ENCODE peak calls at places on chromosomes 12 and 14, in six cellular contexts. One of them, this sample, is unnamed.

GRCh38 chr14:51780741-51781140 is 79.7 kb upstream of the GNG2 start:
- DNase-seq in effector CD4-positive, alpha-beta T cell: no peak
- DNase-seq in Peyer's patch: no peak
- DNase-seq in astrocyte of the spinal cord: no peak
- DNase-seq in epithelial cell of esophagus: peak
- DNase-seq in T1000: no peak
- DNase-seq in this sample: peak

GRCh38 chr12:40164034-40164433 is 58.2 kb upstream of the SLC2A13 start:
- DNase-seq in Peyer's patch: no peak
- DNase-seq in T1000: no peak
- DNase-seq in effector CD4-positive, alpha-beta T cell: no peak
- DNase-seq in epithelial cell of esophagus: no peak
- DNase-seq in astrocyte of the spinal cord: no peak
- DNase-seq in this sample: peak

GRCh38 chr12:123153906-123154305 is 3.0 kb upstream of the PITPNM2 start:
- DNase-seq in effector CD4-positive, alpha-beta T cell: no peak
- DNase-seq in Peyer's patch: no peak
- DNase-seq in astrocyte of the spinal cord: no peak
- DNase-seq in epithelial cell of esophagus: no peak
- DNase-seq in T1000: no peak
- DNase-seq in this sample: peak

GRCh38 chr12:106113042-106113441 is 25.7 kb downstream of the NUAK1 start:
- DNase-seq in astrocyte of the spinal cord: peak
- DNase-seq in effector CD4-positive, alpha-beta T cell: no peak
- DNase-seq in epithelial cell of esophagus: peak
- DNase-seq in Peyer's patch: no peak
- DNase-seq in T1000: no peak
- DNase-seq in this sample: no peak

GRCh38 chr12:130452546-130452945 is 114.9 kb downstream of the PIWIL1 start:
- DNase-seq in Peyer's patch: no peak
- DNase-seq in effector CD4-positive, alpha-beta T cell: no peak
- DNase-seq in T1000: no peak
- DNase-seq in astrocyte of the spinal cord: no peak
- DNase-seq in epithelial cell of esophagus: no peak
- DNase-seq in this sample: no peak

GRCh38 chr14:23454445-23454856 is 15.1 kb upstream of the NGDN start:
- DNase-seq in astrocyte of the spinal cord: no peak
- DNase-seq in T1000: no peak
- DNase-seq in epithelial cell of esophagus: peak
- DNase-seq in Peyer's patch: no peak
- DNase-seq in effector CD4-positive, alpha-beta T cell: no peak
- DNase-seq in this sample: no peak

GRCh38 chr12:65620026-65620425 is 204.3 kb upstream of the HMGA2 start:
- DNase-seq in astrocyte of the spinal cord: no peak
- DNase-seq in Peyer's patch: no peak
- DNase-seq in epithelial cell of esophagus: no peak
- DNase-seq in effector CD4-positive, alpha-beta T cell: no peak
- DNase-seq in T1000: no peak
- DNase-seq in this sample: no peak

GRCh38 chr12:120252071-120252906 is 13.2 kb downstream of the PXN start:
- DNase-seq in T1000: no peak
- DNase-seq in astrocyte of the spinal cord: no peak
- DNase-seq in epithelial cell of esophagus: no peak
- DNase-seq in effector CD4-positive, alpha-beta T cell: peak
- DNase-seq in Peyer's patch: peak
- DNase-seq in this sample: no peak

GRCh38 chr12:77893918-77894317 is 63.2 kb downstream of the NAV3 start:
- DNase-seq in T1000: no peak
- DNase-seq in epithelial cell of esophagus: peak
- DNase-seq in astrocyte of the spinal cord: peak
- DNase-seq in effector CD4-positive, alpha-beta T cell: no peak
- DNase-seq in Peyer's patch: no peak
- DNase-seq in this sample: peak

GRCh38 chr12:55704824-55705780 is 2.6 kb downstream of the ITGA7 start:
- DNase-seq in effector CD4-positive, alpha-beta T cell: no peak
- DNase-seq in T1000: no peak
- DNase-seq in epithelial cell of esophagus: no peak
- DNase-seq in astrocyte of the spinal cord: no peak
- DNase-seq in Peyer's patch: no peak
- DNase-seq in this sample: no peak

GRCh38 chr12:57461326-57461903 is 1.8 kb downstream of the GLI1 start:
- DNase-seq in T1000: peak
- DNase-seq in Peyer's patch: peak
- DNase-seq in effector CD4-positive, alpha-beta T cell: no peak
- DNase-seq in epithelial cell of esophagus: peak
- DNase-seq in astrocyte of the spinal cord: peak
- DNase-seq in this sample: peak

GRCh38 chr14:31566456-31566855 is 5.3 kb downstream of the NUBPL start:
- DNase-seq in Peyer's patch: no peak
- DNase-seq in effector CD4-positive, alpha-beta T cell: no peak
- DNase-seq in T1000: no peak
- DNase-seq in epithelial cell of esophagus: no peak
- DNase-seq in astrocyte of the spinal cord: no peak
- DNase-seq in this sample: no peak

GRCh38 chr12:85955127-85955526 is 81.0 kb downstream of the NTS start:
- DNase-seq in effector CD4-positive, alpha-beta T cell: no peak
- DNase-seq in astrocyte of the spinal cord: peak
- DNase-seq in T1000: no peak
- DNase-seq in epithelial cell of esophagus: peak
- DNase-seq in Peyer's patch: no peak
- DNase-seq in this sample: peak

GRCh38 chr12:120468271-120468845 is 1.2 kb downstream of the SRSF9 start:
- DNase-seq in effector CD4-positive, alpha-beta T cell: no peak
- DNase-seq in Peyer's patch: peak
- DNase-seq in T1000: no peak
- DNase-seq in astrocyte of the spinal cord: peak
- DNase-seq in epithelial cell of esophagus: peak
- DNase-seq in this sample: peak

GRCh38 chr14:84493779-84494178 is 1036.2 kb upstream of the FLRT2 start:
- DNase-seq in astrocyte of the spinal cord: peak
- DNase-seq in effector CD4-positive, alpha-beta T cell: no peak
- DNase-seq in epithelial cell of esophagus: no peak
- DNase-seq in Peyer's patch: no peak
- DNase-seq in T1000: peak
- DNase-seq in this sample: peak

GRCh38 chr14:83638725-83639124 is 1891.2 kb upstream of the FLRT2 start:
- DNase-seq in epithelial cell of esophagus: no peak
- DNase-seq in T1000: no peak
- DNase-seq in effector CD4-positive, alpha-beta T cell: no peak
- DNase-seq in astrocyte of the spinal cord: no peak
- DNase-seq in Peyer's patch: no peak
- DNase-seq in this sample: no peak

GRCh38 chr12:132130690-132131089 is 13.4 kb downstream of the DDX51 start:
- DNase-seq in astrocyte of the spinal cord: no peak
- DNase-seq in T1000: no peak
- DNase-seq in Peyer's patch: no peak
- DNase-seq in epithelial cell of esophagus: no peak
- DNase-seq in effector CD4-positive, alpha-beta T cell: no peak
- DNase-seq in this sample: no peak

GRCh38 chr14:84622357-84622756 is 907.6 kb upstream of the FLRT2 start:
- DNase-seq in effector CD4-positive, alpha-beta T cell: no peak
- DNase-seq in T1000: no peak
- DNase-seq in Peyer's patch: no peak
- DNase-seq in astrocyte of the spinal cord: no peak
- DNase-seq in epithelial cell of esophagus: no peak
- DNase-seq in this sample: no peak

GRCh38 chr12:102676812-102677211 is 196.4 kb upstream of the IGF1 start:
- DNase-seq in Peyer's patch: no peak
- DNase-seq in astrocyte of the spinal cord: no peak
- DNase-seq in epithelial cell of esophagus: no peak
- DNase-seq in effector CD4-positive, alpha-beta T cell: no peak
- DNase-seq in T1000: no peak
- DNase-seq in this sample: no peak

GRCh38 chr14:105458010-105458409 is 16.6 kb upstream of the CRIP2 start:
- DNase-seq in astrocyte of the spinal cord: no peak
- DNase-seq in effector CD4-positive, alpha-beta T cell: no peak
- DNase-seq in epithelial cell of esophagus: no peak
- DNase-seq in Peyer's patch: no peak
- DNase-seq in T1000: no peak
- DNase-seq in this sample: no peak

GRCh38 chr14:60724080-60724618 is at the start of gene SIX4:
- DNase-seq in T1000: peak
- DNase-seq in Peyer's patch: no peak
- DNase-seq in effector CD4-positive, alpha-beta T cell: no peak
- DNase-seq in epithelial cell of esophagus: peak
- DNase-seq in astrocyte of the spinal cord: peak
- DNase-seq in this sample: peak

This sample was measured in GM23338.